ENCODE peak calls at places on chromosomes 7 and 10, in six cellular contexts. G, H, N, X, K and W are unnamed samples.

GRCh38 chr10:44382131-44382858 is 2.6 kb downstream of the CXCL12 start:
- DNase-seq in K (no peak), H (no peak), X (no peak), G (no peak), N (no peak), W (no peak)

GRCh38 chr7:112001089-112001826 is 204.9 kb downstream of the DOCK4 start:
- DNase-seq in X (no peak), K (peak; percentile 16), G (no peak), N (no peak), H (no peak), W (no peak)

GRCh38 chr10:22626784-22627183 is 87.6 kb downstream of the PIP4K2A start:
- DNase-seq in K (no peak), N (no peak), X (no peak), G (no peak), H (no peak), W (no peak)

GRCh38 chr10:61757525-61758397 is 95.0 kb downstream of the CABCOCO1 start:
- DNase-seq in K (no peak), G (no peak), X (no peak), H (no peak), N (no peak), W (peak; percentile 45)

GRCh38 chr7:1693991-1694524 is 24.0 kb downstream of the ELFN1 start:
- DNase-seq in X (no peak), N (no peak), G (no peak), K (no peak), H (peak; percentile 10), W (no peak)

GRCh38 chr10:123241391-123242141 is 87.4 kb downstream of the BUB3 start:
- DNase-seq in X (no peak), H (peak; percentile 30), N (peak; percentile 14), K (no peak), G (peak; percentile 34), W (no peak)

GRCh38 chr10:107364872-107365271 is 200.4 kb upstream of the SORCS1 start:
- DNase-seq in H (no peak), X (no peak), K (no peak), G (no peak), N (no peak), W (no peak)

GRCh38 chr10:20623561-20623960 is 273.6 kb downstream of the NEBL start:
- DNase-seq in N (no peak), G (no peak), X (no peak), K (no peak), H (no peak), W (no peak)